ENCODE peak calls at places on chromosomes 13 and 19, in nine cellular contexts. One of them, this sample, is unnamed.

GRCh38 chr19:38557205-38557799 is 60.5 kb downstream of the MAP4K1 start:
- DNase-seq in cardiac fibroblast: no peak
- DNase-seq in A549: no peak
- DNase-seq in neural crest cell: no peak
- DNase-seq in adrenal gland: no peak
- DNase-seq in mammary epithelial cell: no peak
- DNase-seq in left lung: peak; percentile 53
- DNase-seq in left ventricle myocardium inferior: no peak
- DNase-seq in MM.1S: no peak
- DNase-seq in this sample: no peak

GRCh38 chr19:15195987-15196682 is 4.7 kb downstream of the NOTCH3 start:
- DNase-seq in cardiac fibroblast: peak; percentile 36
- DNase-seq in A549: no peak
- DNase-seq in neural crest cell: no peak
- DNase-seq in adrenal gland: no peak
- DNase-seq in mammary epithelial cell: peak; percentile 84
- DNase-seq in left lung: peak; percentile 92
- DNase-seq in left ventricle myocardium inferior: no peak
- DNase-seq in MM.1S: no peak
- DNase-seq in this sample: no peak

GRCh38 chr13:66312312-66313087 is 917.6 kb downstream of the PCDH9 start:
- DNase-seq in cardiac fibroblast: peak; percentile 93
- DNase-seq in A549: peak; percentile 17
- DNase-seq in neural crest cell: no peak
- DNase-seq in adrenal gland: peak; percentile 11
- DNase-seq in mammary epithelial cell: no peak
- DNase-seq in left lung: no peak
- DNase-seq in left ventricle myocardium inferior: no peak
- DNase-seq in MM.1S: no peak
- DNase-seq in this sample: no peak

GRCh38 chr13:69324109-69324886 is 783.3 kb upstream of the ATXN8OS start:
- DNase-seq in cardiac fibroblast: peak; percentile 1
- DNase-seq in A549: no peak
- DNase-seq in neural crest cell: no peak
- DNase-seq in adrenal gland: no peak
- DNase-seq in mammary epithelial cell: no peak
- DNase-seq in left lung: no peak
- DNase-seq in left ventricle myocardium inferior: no peak
- DNase-seq in MM.1S: no peak
- DNase-seq in this sample: no peak

GRCh38 chr13:97892717-97893116 is 60.8 kb upstream of the IPO5 start:
- DNase-seq in cardiac fibroblast: peak; percentile 69
- DNase-seq in A549: no peak
- DNase-seq in neural crest cell: no peak
- DNase-seq in adrenal gland: no peak
- DNase-seq in mammary epithelial cell: peak; percentile 45
- DNase-seq in left lung: no peak
- DNase-seq in left ventricle myocardium inferior: no peak
- DNase-seq in MM.1S: no peak
- DNase-seq in this sample: no peak

GRCh38 chr13:47594833-47595232 is 406.2 kb downstream of the SUCLA2 start:
- DNase-seq in cardiac fibroblast: peak; percentile 19
- DNase-seq in A549: no peak
- DNase-seq in neural crest cell: no peak
- DNase-seq in adrenal gland: no peak
- DNase-seq in mammary epithelial cell: peak; percentile 33
- DNase-seq in left lung: no peak
- DNase-seq in left ventricle myocardium inferior: no peak
- DNase-seq in MM.1S: no peak
- DNase-seq in this sample: no peak

GRCh38 chr13:30690282-30691188 is 44.8 kb upstream of the ALOX5AP start:
- DNase-seq in cardiac fibroblast: peak; percentile 99
- DNase-seq in A549: peak; percentile 49
- DNase-seq in neural crest cell: no peak
- DNase-seq in adrenal gland: peak; percentile 59
- DNase-seq in mammary epithelial cell: peak; percentile 62
- DNase-seq in left lung: peak; percentile 84
- DNase-seq in left ventricle myocardium inferior: peak; percentile 64
- DNase-seq in MM.1S: peak; percentile 72
- DNase-seq in this sample: no peak

GRCh38 chr19:40716031-40716654 is 543 bp downstream of the COQ8B start:
- DNase-seq in cardiac fibroblast: peak; percentile 98
- DNase-seq in A549: peak; percentile 96
- DNase-seq in neural crest cell: no peak
- DNase-seq in adrenal gland: peak; percentile 87
- DNase-seq in mammary epithelial cell: peak; percentile 98
- DNase-seq in left lung: no peak
- DNase-seq in left ventricle myocardium inferior: no peak
- DNase-seq in MM.1S: no peak
- DNase-seq in this sample: no peak

GRCh38 chr19:6753178-6754031 is 13.8 kb downstream of the SH2D3A start:
- DNase-seq in cardiac fibroblast: peak; percentile 73
- DNase-seq in A549: peak; percentile 58
- DNase-seq in neural crest cell: peak; percentile 63
- DNase-seq in adrenal gland: peak; percentile 89
- DNase-seq in mammary epithelial cell: no peak
- DNase-seq in left lung: peak; percentile 94
- DNase-seq in left ventricle myocardium inferior: peak; percentile 78
- DNase-seq in MM.1S: no peak
- DNase-seq in this sample: no peak

GRCh38 chr13:45615501-45616101 is at the start of gene ERICH6B:
- DNase-seq in cardiac fibroblast: peak; percentile 18
- DNase-seq in A549: no peak
- DNase-seq in neural crest cell: peak; percentile 76
- DNase-seq in adrenal gland: peak; percentile 25
- DNase-seq in mammary epithelial cell: no peak
- DNase-seq in left lung: peak; percentile 78
- DNase-seq in left ventricle myocardium inferior: peak; percentile 19
- DNase-seq in MM.1S: no peak
- DNase-seq in this sample: no peak

GRCh38 chr13:81304121-81304659 is 963.3 kb upstream of the SPRY2 start:
- DNase-seq in cardiac fibroblast: no peak
- DNase-seq in A549: no peak
- DNase-seq in neural crest cell: no peak
- DNase-seq in adrenal gland: no peak
- DNase-seq in mammary epithelial cell: no peak
- DNase-seq in left lung: no peak
- DNase-seq in left ventricle myocardium inferior: no peak
- DNase-seq in MM.1S: no peak
- DNase-seq in this sample: no peak

GRCh38 chr13:40480012-40480914 is 186.2 kb downstream of the FOXO1 start:
- DNase-seq in cardiac fibroblast: no peak
- DNase-seq in A549: no peak
- DNase-seq in neural crest cell: no peak
- DNase-seq in adrenal gland: no peak
- DNase-seq in mammary epithelial cell: no peak
- DNase-seq in left lung: no peak
- DNase-seq in left ventricle myocardium inferior: no peak
- DNase-seq in MM.1S: no peak
- DNase-seq in this sample: no peak

GRCh38 chr19:35248310-35249145 is at the start of gene LSR:
- DNase-seq in cardiac fibroblast: no peak
- DNase-seq in A549: peak; percentile 69
- DNase-seq in neural crest cell: no peak
- DNase-seq in adrenal gland: peak; percentile 81
- DNase-seq in mammary epithelial cell: peak; percentile 96
- DNase-seq in left lung: peak; percentile 91
- DNase-seq in left ventricle myocardium inferior: no peak
- DNase-seq in MM.1S: peak; percentile 96
- DNase-seq in this sample: no peak

GRCh38 chr19:14090509-14091085 is at the start of gene SAMD1:
- DNase-seq in cardiac fibroblast: peak; percentile 88
- DNase-seq in A549: peak; percentile 51
- DNase-seq in neural crest cell: peak; percentile 58
- DNase-seq in adrenal gland: peak; percentile 93
- DNase-seq in mammary epithelial cell: peak; percentile 59
- DNase-seq in left lung: peak; percentile 92
- DNase-seq in left ventricle myocardium inferior: peak; percentile 95
- DNase-seq in MM.1S: peak; percentile 82
- DNase-seq in this sample: peak; percentile 78

GRCh38 chr19:14089662-14090508 is 666 bp downstream of the SAMD1 start:
- DNase-seq in cardiac fibroblast: peak; percentile 65
- DNase-seq in A549: no peak
- DNase-seq in neural crest cell: peak; percentile 51
- DNase-seq in adrenal gland: peak; percentile 65
- DNase-seq in mammary epithelial cell: peak; percentile 68
- DNase-seq in left lung: peak; percentile 88
- DNase-seq in left ventricle myocardium inferior: peak; percentile 58
- DNase-seq in MM.1S: peak; percentile 64
- DNase-seq in this sample: no peak

GRCh38 chr19:14093117-14093784 is 2.7 kb upstream of the SAMD1 start:
- DNase-seq in cardiac fibroblast: no peak
- DNase-seq in A549: no peak
- DNase-seq in neural crest cell: no peak
- DNase-seq in adrenal gland: no peak
- DNase-seq in mammary epithelial cell: no peak
- DNase-seq in left lung: no peak
- DNase-seq in left ventricle myocardium inferior: no peak
- DNase-seq in MM.1S: no peak
- DNase-seq in this sample: no peak

GRCh38 chr19:14091086-14091884 is 734 bp upstream of the SAMD1 start:
- DNase-seq in cardiac fibroblast: peak; percentile 64
- DNase-seq in A549: peak; percentile 62
- DNase-seq in neural crest cell: peak; percentile 44
- DNase-seq in adrenal gland: no peak
- DNase-seq in mammary epithelial cell: peak; percentile 48
- DNase-seq in left lung: peak; percentile 93
- DNase-seq in left ventricle myocardium inferior: no peak
- DNase-seq in MM.1S: peak; percentile 49
- DNase-seq in this sample: peak; percentile 73

DNA sequence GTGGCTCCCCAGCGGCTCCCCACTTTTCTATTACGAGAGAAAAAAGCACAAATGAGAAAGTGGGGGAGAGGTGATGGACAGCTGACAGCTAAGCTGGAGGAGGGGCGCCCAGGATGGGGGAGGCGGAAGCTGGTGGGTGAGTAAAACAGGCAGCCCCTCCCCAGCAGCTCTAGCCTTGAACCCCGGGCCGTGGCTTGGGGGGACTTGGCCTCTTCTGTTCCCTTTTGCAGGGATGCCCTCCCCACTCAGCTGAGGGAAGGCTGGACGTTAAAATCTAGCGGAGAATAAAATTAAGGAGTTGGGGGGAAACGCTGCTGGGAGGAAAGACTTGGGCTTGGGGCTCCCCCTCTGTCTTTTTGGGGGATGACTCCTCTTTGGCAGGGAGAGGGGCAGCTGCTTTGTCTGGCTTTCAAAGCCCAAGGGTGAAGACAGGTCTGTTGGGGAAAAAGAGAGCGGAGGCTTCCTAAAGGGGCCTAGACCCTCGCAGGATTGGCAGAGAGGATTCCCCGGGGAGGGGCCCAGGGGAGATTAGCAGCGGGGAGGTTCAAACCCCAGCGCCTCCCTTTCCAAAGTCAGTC is 1.4 kb upstream of the SAMD1 start:
- DNase-seq in cardiac fibroblast: no peak
- DNase-seq in A549: no peak
- DNase-seq in neural crest cell: no peak
- DNase-seq in adrenal gland: no peak
- DNase-seq in mammary epithelial cell: no peak
- DNase-seq in left lung: no peak
- DNase-seq in left ventricle myocardium inferior: no peak
- DNase-seq in MM.1S: no peak
- DNase-seq in this sample: no peak
- TF ChIP-seq CTCF in cardiac fibroblast: no peak
- TF ChIP-seq CTCF in A549: no peak
- TF ChIP-seq CTCF in neural crest cell: no peak
- TF ChIP-seq CTCF in adrenal gland: no peak
- TF ChIP-seq CTCF in mammary epithelial cell: no peak
- TF ChIP-seq CTCF in left lung: no peak
- TF ChIP-seq CTCF in left ventricle myocardium inferior: no peak
- TF ChIP-seq CTCF in MM.1S: no peak
- TF ChIP-seq CTCF in this sample: no peak

GRCh38 chr19:42323852-42324654 is 1.4 kb upstream of the MEGF8 start:
- DNase-seq in cardiac fibroblast: no peak
- DNase-seq in A549: no peak
- DNase-seq in neural crest cell: no peak
- DNase-seq in adrenal gland: no peak
- DNase-seq in mammary epithelial cell: no peak
- DNase-seq in left lung: no peak
- DNase-seq in left ventricle myocardium inferior: no peak
- DNase-seq in MM.1S: no peak
- DNase-seq in this sample: no peak
- TF ChIP-seq CTCF in cardiac fibroblast: no peak
- TF ChIP-seq CTCF in A549: no peak
- TF ChIP-seq CTCF in neural crest cell: no peak
- TF ChIP-seq CTCF in adrenal gland: no peak
- TF ChIP-seq CTCF in mammary epithelial cell: peak; percentile 34
- TF ChIP-seq CTCF in left lung: no peak
- TF ChIP-seq CTCF in left ventricle myocardium inferior: no peak
- TF ChIP-seq CTCF in MM.1S: no peak
- TF ChIP-seq CTCF in this sample: no peak

GRCh38 chr19:50794778-50795664 is 4.8 kb downstream of the ACP4 start:
- DNase-seq in cardiac fibroblast: no peak
- DNase-seq in A549: no peak
- DNase-seq in neural crest cell: no peak
- DNase-seq in adrenal gland: no peak
- DNase-seq in mammary epithelial cell: no peak
- DNase-seq in left lung: no peak
- DNase-seq in left ventricle myocardium inferior: no peak
- DNase-seq in MM.1S: no peak
- DNase-seq in this sample: no peak
- TF ChIP-seq CTCF in cardiac fibroblast: no peak
- TF ChIP-seq CTCF in A549: no peak
- TF ChIP-seq CTCF in neural crest cell: peak; percentile 23
- TF ChIP-seq CTCF in adrenal gland: no peak
- TF ChIP-seq CTCF in mammary epithelial cell: peak; percentile 47
- TF ChIP-seq CTCF in left lung: no peak
- TF ChIP-seq CTCF in left ventricle myocardium inferior: no peak
- TF ChIP-seq CTCF in MM.1S: no peak
- TF ChIP-seq CTCF in this sample: no peak

GRCh38 chr19:17881701-17882100 is 10.0 kb downstream of the SLC5A5 start:
- DNase-seq in cardiac fibroblast: no peak
- DNase-seq in A549: no peak
- DNase-seq in neural crest cell: no peak
- DNase-seq in adrenal gland: no peak
- DNase-seq in mammary epithelial cell: no peak
- DNase-seq in left lung: no peak
- DNase-seq in left ventricle myocardium inferior: no peak
- DNase-seq in MM.1S: no peak
- DNase-seq in this sample: no peak

GRCh38 chr19:17888260-17888659 is 16.5 kb downstream of the SLC5A5 start:
- DNase-seq in cardiac fibroblast: no peak
- DNase-seq in A549: no peak
- DNase-seq in neural crest cell: no peak
- DNase-seq in adrenal gland: no peak
- DNase-seq in mammary epithelial cell: no peak
- DNase-seq in left lung: no peak
- DNase-seq in left ventricle myocardium inferior: no peak
- DNase-seq in MM.1S: no peak
- DNase-seq in this sample: no peak

GRCh38 chr19:17883627-17884413 is 12.1 kb downstream of the SLC5A5 start:
- DNase-seq in cardiac fibroblast: no peak
- DNase-seq in A549: no peak
- DNase-seq in neural crest cell: no peak
- DNase-seq in adrenal gland: no peak
- DNase-seq in mammary epithelial cell: no peak
- DNase-seq in left lung: no peak
- DNase-seq in left ventricle myocardium inferior: no peak
- DNase-seq in MM.1S: no peak
- DNase-seq in this sample: no peak

GRCh38 chr19:17889609-17890214 is 18.0 kb downstream of the SLC5A5 start:
- DNase-seq in cardiac fibroblast: peak; percentile 56
- DNase-seq in A549: peak; percentile 40
- DNase-seq in neural crest cell: peak; percentile 65
- DNase-seq in adrenal gland: peak; percentile 42
- DNase-seq in mammary epithelial cell: peak; percentile 40
- DNase-seq in left lung: no peak
- DNase-seq in left ventricle myocardium inferior: no peak
- DNase-seq in MM.1S: no peak
- DNase-seq in this sample: no peak

GRCh38 chr19:17886515-17886914 is 14.8 kb downstream of the SLC5A5 start:
- DNase-seq in cardiac fibroblast: no peak
- DNase-seq in A549: no peak
- DNase-seq in neural crest cell: no peak
- DNase-seq in adrenal gland: no peak
- DNase-seq in mammary epithelial cell: no peak
- DNase-seq in left lung: no peak
- DNase-seq in left ventricle myocardium inferior: no peak
- DNase-seq in MM.1S: no peak
- DNase-seq in this sample: no peak
- TF ChIP-seq CTCF in cardiac fibroblast: no peak
- TF ChIP-seq CTCF in A549: no peak
- TF ChIP-seq CTCF in neural crest cell: no peak
- TF ChIP-seq CTCF in adrenal gland: no peak
- TF ChIP-seq CTCF in mammary epithelial cell: no peak
- TF ChIP-seq CTCF in left lung: no peak
- TF ChIP-seq CTCF in left ventricle myocardium inferior: no peak
- TF ChIP-seq CTCF in MM.1S: no peak
- TF ChIP-seq CTCF in this sample: no peak

This sample was measured in D721Med.